ENCODE peak calls at places on chromosomes 6 and 20, in seven cellular contexts. One of them, this sample, is unnamed.

GRCh38 chr6:156440688-156441087 is 336.5 kb upstream of the ARID1B start:
- DNase-seq in heart left ventricle: no peak
- DNase-seq in breast epithelium: no peak
- DNase-seq in hepatocyte: no peak
- DNase-seq in progenitor cell of endocrine pancreas: no peak
- DNase-seq in stimulated activated CD4-positive, alpha-beta T cell treated with anti-CD3 and anti-CD28 coated beads, Interleukin-2, amount 100 ng/mL, for 48 hours: no peak
- DNase-seq in choroid plexus epithelial cell: no peak
- DNase-seq in this sample: no peak

GRCh38 chr6:3454206-3455016 is 2.4 kb downstream of the SLC22A23 start:
- DNase-seq in heart left ventricle: no peak
- DNase-seq in breast epithelium: no peak
- DNase-seq in hepatocyte: no peak
- DNase-seq in progenitor cell of endocrine pancreas: no peak
- DNase-seq in stimulated activated CD4-positive, alpha-beta T cell treated with anti-CD3 and anti-CD28 coated beads, Interleukin-2, amount 100 ng/mL, for 48 hours: no peak
- DNase-seq in choroid plexus epithelial cell: no peak
- DNase-seq in this sample: no peak

GRCh38 chr20:41047975-41048305 is 19.3 kb downstream of the TOP1 start:
- DNase-seq in heart left ventricle: no peak
- DNase-seq in breast epithelium: no peak
- DNase-seq in hepatocyte: no peak
- DNase-seq in progenitor cell of endocrine pancreas: no peak
- DNase-seq in stimulated activated CD4-positive, alpha-beta T cell treated with anti-CD3 and anti-CD28 coated beads, Interleukin-2, amount 100 ng/mL, for 48 hours: no peak
- DNase-seq in choroid plexus epithelial cell: peak; percentile 47
- DNase-seq in this sample: no peak

GRCh38 chr6:157982297-157982579 is 575 bp downstream of the SYNJ2 start:
- DNase-seq in heart left ventricle: peak; percentile 38
- DNase-seq in breast epithelium: no peak
- DNase-seq in hepatocyte: peak; percentile 72
- DNase-seq in progenitor cell of endocrine pancreas: peak; percentile 28
- DNase-seq in stimulated activated CD4-positive, alpha-beta T cell treated with anti-CD3 and anti-CD28 coated beads, Interleukin-2, amount 100 ng/mL, for 48 hours: no peak
- DNase-seq in choroid plexus epithelial cell: peak; percentile 46
- DNase-seq in this sample: no peak

GRCh38 chr6:30555428-30556005 is 772 bp downstream of the GNL1 start:
- DNase-seq in heart left ventricle: peak; percentile 65
- DNase-seq in breast epithelium: no peak
- DNase-seq in hepatocyte: peak; percentile 77
- DNase-seq in progenitor cell of endocrine pancreas: peak; percentile 24
- DNase-seq in stimulated activated CD4-positive, alpha-beta T cell treated with anti-CD3 and anti-CD28 coated beads, Interleukin-2, amount 100 ng/mL, for 48 hours: no peak
- DNase-seq in choroid plexus epithelial cell: peak; percentile 53
- DNase-seq in this sample: peak; percentile 70

GRCh38 chr20:63167026-63167917 is 48.7 kb downstream of the YTHDF1 start:
- DNase-seq in heart left ventricle: peak; percentile 42
- DNase-seq in breast epithelium: no peak
- DNase-seq in hepatocyte: no peak
- DNase-seq in progenitor cell of endocrine pancreas: no peak
- DNase-seq in stimulated activated CD4-positive, alpha-beta T cell treated with anti-CD3 and anti-CD28 coated beads, Interleukin-2, amount 100 ng/mL, for 48 hours: no peak
- DNase-seq in choroid plexus epithelial cell: no peak
- DNase-seq in this sample: no peak

GRCh38 chr6:139137716-139138115 is 2.8 kb downstream of the HECA start:
- DNase-seq in heart left ventricle: no peak
- DNase-seq in breast epithelium: no peak
- DNase-seq in hepatocyte: no peak
- DNase-seq in progenitor cell of endocrine pancreas: no peak
- DNase-seq in stimulated activated CD4-positive, alpha-beta T cell treated with anti-CD3 and anti-CD28 coated beads, Interleukin-2, amount 100 ng/mL, for 48 hours: no peak
- DNase-seq in choroid plexus epithelial cell: no peak
- DNase-seq in this sample: no peak

GRCh38 chr6:75505426-75505825 is 11.8 kb upstream of the FILIP1 start:
- DNase-seq in heart left ventricle: no peak
- DNase-seq in breast epithelium: no peak
- DNase-seq in hepatocyte: no peak
- DNase-seq in progenitor cell of endocrine pancreas: no peak
- DNase-seq in stimulated activated CD4-positive, alpha-beta T cell treated with anti-CD3 and anti-CD28 coated beads, Interleukin-2, amount 100 ng/mL, for 48 hours: no peak
- DNase-seq in choroid plexus epithelial cell: no peak
- DNase-seq in this sample: no peak

GRCh38 chr6:1415416-1416063 is 26.2 kb downstream of the FOXF2 start:
- DNase-seq in heart left ventricle: no peak
- DNase-seq in breast epithelium: no peak
- DNase-seq in hepatocyte: no peak
- DNase-seq in progenitor cell of endocrine pancreas: no peak
- DNase-seq in stimulated activated CD4-positive, alpha-beta T cell treated with anti-CD3 and anti-CD28 coated beads, Interleukin-2, amount 100 ng/mL, for 48 hours: no peak
- DNase-seq in choroid plexus epithelial cell: no peak
- DNase-seq in this sample: no peak

GRCh38 chr20:63178889-63179751 is 36.8 kb downstream of the YTHDF1 start:
- DNase-seq in heart left ventricle: peak; percentile 33
- DNase-seq in breast epithelium: no peak
- DNase-seq in hepatocyte: peak; percentile 55
- DNase-seq in progenitor cell of endocrine pancreas: peak; percentile 31
- DNase-seq in stimulated activated CD4-positive, alpha-beta T cell treated with anti-CD3 and anti-CD28 coated beads, Interleukin-2, amount 100 ng/mL, for 48 hours: peak; percentile 49
- DNase-seq in choroid plexus epithelial cell: peak; percentile 11
- DNase-seq in this sample: no peak

GRCh38 chr6:2124260-2124709 is 121.1 kb downstream of the GMDS start:
- DNase-seq in heart left ventricle: peak; percentile 35
- DNase-seq in breast epithelium: no peak
- DNase-seq in hepatocyte: no peak
- DNase-seq in progenitor cell of endocrine pancreas: no peak
- DNase-seq in stimulated activated CD4-positive, alpha-beta T cell treated with anti-CD3 and anti-CD28 coated beads, Interleukin-2, amount 100 ng/mL, for 48 hours: no peak
- DNase-seq in choroid plexus epithelial cell: peak; percentile 68
- DNase-seq in this sample: peak; percentile 16

GRCh38 chr20:1619861-1620444 is at the start of gene SIRPB1:
- DNase-seq in heart left ventricle: no peak
- DNase-seq in breast epithelium: no peak
- DNase-seq in hepatocyte: peak; percentile 2
- DNase-seq in progenitor cell of endocrine pancreas: no peak
- DNase-seq in stimulated activated CD4-positive, alpha-beta T cell treated with anti-CD3 and anti-CD28 coated beads, Interleukin-2, amount 100 ng/mL, for 48 hours: no peak
- DNase-seq in choroid plexus epithelial cell: no peak
- DNase-seq in this sample: no peak

GRCh38 chr6:100283288-100283687 is 181.4 kb downstream of the SIM1 start:
- DNase-seq in heart left ventricle: no peak
- DNase-seq in breast epithelium: no peak
- DNase-seq in hepatocyte: peak; percentile 8
- DNase-seq in progenitor cell of endocrine pancreas: no peak
- DNase-seq in stimulated activated CD4-positive, alpha-beta T cell treated with anti-CD3 and anti-CD28 coated beads, Interleukin-2, amount 100 ng/mL, for 48 hours: no peak
- DNase-seq in choroid plexus epithelial cell: peak; percentile 67
- DNase-seq in this sample: no peak

GRCh38 chr6:14921170-14921569 is 324.7 kb upstream of the JARID2 start:
- DNase-seq in heart left ventricle: peak; percentile 70
- DNase-seq in breast epithelium: no peak
- DNase-seq in hepatocyte: no peak
- DNase-seq in progenitor cell of endocrine pancreas: peak; percentile 37
- DNase-seq in stimulated activated CD4-positive, alpha-beta T cell treated with anti-CD3 and anti-CD28 coated beads, Interleukin-2, amount 100 ng/mL, for 48 hours: no peak
- DNase-seq in choroid plexus epithelial cell: no peak
- DNase-seq in this sample: peak; percentile 21

GRCh38 chr6:9140861-9141534 is 705.7 kb upstream of the SLC35B3 start:
- DNase-seq in heart left ventricle: no peak
- DNase-seq in breast epithelium: no peak
- DNase-seq in hepatocyte: peak; percentile 6
- DNase-seq in progenitor cell of endocrine pancreas: no peak
- DNase-seq in stimulated activated CD4-positive, alpha-beta T cell treated with anti-CD3 and anti-CD28 coated beads, Interleukin-2, amount 100 ng/mL, for 48 hours: no peak
- DNase-seq in choroid plexus epithelial cell: peak; percentile 9
- DNase-seq in this sample: no peak

GRCh38 chr6:48194596-48195295 is 83.7 kb upstream of the PTCHD4 start:
- DNase-seq in heart left ventricle: no peak
- DNase-seq in breast epithelium: no peak
- DNase-seq in hepatocyte: no peak
- DNase-seq in progenitor cell of endocrine pancreas: no peak
- DNase-seq in stimulated activated CD4-positive, alpha-beta T cell treated with anti-CD3 and anti-CD28 coated beads, Interleukin-2, amount 100 ng/mL, for 48 hours: no peak
- DNase-seq in choroid plexus epithelial cell: no peak
- DNase-seq in this sample: no peak

GRCh38 chr20:57620999-57621398 is 773 bp upstream of the ZBP1 start:
- DNase-seq in heart left ventricle: no peak
- DNase-seq in breast epithelium: no peak
- DNase-seq in hepatocyte: no peak
- DNase-seq in progenitor cell of endocrine pancreas: no peak
- DNase-seq in stimulated activated CD4-positive, alpha-beta T cell treated with anti-CD3 and anti-CD28 coated beads, Interleukin-2, amount 100 ng/mL, for 48 hours: no peak
- DNase-seq in choroid plexus epithelial cell: no peak
- DNase-seq in this sample: no peak

GRCh38 chr6:39102024-39102820 is 12.8 kb downstream of the SAYSD1 start:
- DNase-seq in heart left ventricle: no peak
- DNase-seq in breast epithelium: no peak
- DNase-seq in hepatocyte: peak; percentile 76
- DNase-seq in progenitor cell of endocrine pancreas: peak; percentile 46
- DNase-seq in stimulated activated CD4-positive, alpha-beta T cell treated with anti-CD3 and anti-CD28 coated beads, Interleukin-2, amount 100 ng/mL, for 48 hours: no peak
- DNase-seq in choroid plexus epithelial cell: peak; percentile 79
- DNase-seq in this sample: no peak

GRCh38 chr6:139262519-139263300 is 29.1 kb downstream of the TXLNB start:
- DNase-seq in heart left ventricle: no peak
- DNase-seq in breast epithelium: no peak
- DNase-seq in hepatocyte: no peak
- DNase-seq in progenitor cell of endocrine pancreas: no peak
- DNase-seq in stimulated activated CD4-positive, alpha-beta T cell treated with anti-CD3 and anti-CD28 coated beads, Interleukin-2, amount 100 ng/mL, for 48 hours: no peak
- DNase-seq in choroid plexus epithelial cell: no peak
- DNase-seq in this sample: no peak

GRCh38 chr6:14035448-14035847 is 82.1 kb upstream of the CD83 start:
- DNase-seq in heart left ventricle: no peak
- DNase-seq in breast epithelium: peak; percentile 45
- DNase-seq in hepatocyte: peak; percentile 17
- DNase-seq in progenitor cell of endocrine pancreas: no peak
- DNase-seq in stimulated activated CD4-positive, alpha-beta T cell treated with anti-CD3 and anti-CD28 coated beads, Interleukin-2, amount 100 ng/mL, for 48 hours: no peak
- DNase-seq in choroid plexus epithelial cell: peak; percentile 85
- DNase-seq in this sample: no peak

GRCh38 chr20:9467995-9468394 is 46.4 kb upstream of the LAMP5 start:
- DNase-seq in heart left ventricle: no peak
- DNase-seq in breast epithelium: no peak
- DNase-seq in hepatocyte: no peak
- DNase-seq in progenitor cell of endocrine pancreas: no peak
- DNase-seq in stimulated activated CD4-positive, alpha-beta T cell treated with anti-CD3 and anti-CD28 coated beads, Interleukin-2, amount 100 ng/mL, for 48 hours: no peak
- DNase-seq in choroid plexus epithelial cell: no peak
- DNase-seq in this sample: no peak

GRCh38 chr6:146861716-146862115 is 262.9 kb downstream of the ADGB start:
- DNase-seq in heart left ventricle: no peak
- DNase-seq in breast epithelium: no peak
- DNase-seq in hepatocyte: no peak
- DNase-seq in progenitor cell of endocrine pancreas: no peak
- DNase-seq in stimulated activated CD4-positive, alpha-beta T cell treated with anti-CD3 and anti-CD28 coated beads, Interleukin-2, amount 100 ng/mL, for 48 hours: no peak
- DNase-seq in choroid plexus epithelial cell: no peak
- DNase-seq in this sample: no peak

GRCh38 chr6:129140571-129140970 is 257.6 kb downstream of the LAMA2 start:
- DNase-seq in heart left ventricle: no peak
- DNase-seq in breast epithelium: no peak
- DNase-seq in hepatocyte: no peak
- DNase-seq in progenitor cell of endocrine pancreas: no peak
- DNase-seq in stimulated activated CD4-positive, alpha-beta T cell treated with anti-CD3 and anti-CD28 coated beads, Interleukin-2, amount 100 ng/mL, for 48 hours: no peak
- DNase-seq in choroid plexus epithelial cell: peak; percentile 80
- DNase-seq in this sample: peak; percentile 63

GRCh38 chr6:31639449-31639861 is 13.0 kb downstream of the BAG6 start:
- DNase-seq in heart left ventricle: no peak
- DNase-seq in breast epithelium: no peak
- DNase-seq in hepatocyte: no peak
- DNase-seq in progenitor cell of endocrine pancreas: no peak
- DNase-seq in stimulated activated CD4-positive, alpha-beta T cell treated with anti-CD3 and anti-CD28 coated beads, Interleukin-2, amount 100 ng/mL, for 48 hours: no peak
- DNase-seq in choroid plexus epithelial cell: peak; percentile 48
- DNase-seq in this sample: no peak

GRCh38 chr20:37245671-37246237 is 15.9 kb downstream of the GHRH start:
- DNase-seq in heart left ventricle: no peak
- DNase-seq in breast epithelium: no peak
- DNase-seq in hepatocyte: no peak
- DNase-seq in progenitor cell of endocrine pancreas: no peak
- DNase-seq in stimulated activated CD4-positive, alpha-beta T cell treated with anti-CD3 and anti-CD28 coated beads, Interleukin-2, amount 100 ng/mL, for 48 hours: no peak
- DNase-seq in choroid plexus epithelial cell: no peak
- DNase-seq in this sample: no peak

GRCh38 chr20:37475258-37475657 is 45.8 kb upstream of the NNAT start:
- DNase-seq in heart left ventricle: no peak
- DNase-seq in breast epithelium: no peak
- DNase-seq in hepatocyte: no peak
- DNase-seq in progenitor cell of endocrine pancreas: no peak
- DNase-seq in stimulated activated CD4-positive, alpha-beta T cell treated with anti-CD3 and anti-CD28 coated beads, Interleukin-2, amount 100 ng/mL, for 48 hours: no peak
- DNase-seq in choroid plexus epithelial cell: no peak
- DNase-seq in this sample: no peak

GRCh38 chr6:55276745-55277627 is 50.3 kb upstream of the GFRAL start:
- DNase-seq in heart left ventricle: peak; percentile 25
- DNase-seq in breast epithelium: no peak
- DNase-seq in hepatocyte: peak; percentile 78
- DNase-seq in progenitor cell of endocrine pancreas: no peak
- DNase-seq in stimulated activated CD4-positive, alpha-beta T cell treated with anti-CD3 and anti-CD28 coated beads, Interleukin-2, amount 100 ng/mL, for 48 hours: no peak
- DNase-seq in choroid plexus epithelial cell: peak; percentile 90
- DNase-seq in this sample: peak; percentile 14

GRCh38 chr6:7218586-7218985 is 94.4 kb downstream of the SSR1 start:
- DNase-seq in heart left ventricle: no peak
- DNase-seq in breast epithelium: no peak
- DNase-seq in hepatocyte: no peak
- DNase-seq in progenitor cell of endocrine pancreas: no peak
- DNase-seq in stimulated activated CD4-positive, alpha-beta T cell treated with anti-CD3 and anti-CD28 coated beads, Interleukin-2, amount 100 ng/mL, for 48 hours: no peak
- DNase-seq in choroid plexus epithelial cell: peak; percentile 30
- DNase-seq in this sample: no peak

GRCh38 chr6:137931849-137932465 is 64.9 kb downstream of the TNFAIP3 start:
- DNase-seq in heart left ventricle: no peak
- DNase-seq in breast epithelium: no peak
- DNase-seq in hepatocyte: no peak
- DNase-seq in progenitor cell of endocrine pancreas: no peak
- DNase-seq in stimulated activated CD4-positive, alpha-beta T cell treated with anti-CD3 and anti-CD28 coated beads, Interleukin-2, amount 100 ng/mL, for 48 hours: no peak
- DNase-seq in choroid plexus epithelial cell: no peak
- DNase-seq in this sample: no peak

GRCh38 chr6:89035252-89036106 is 45.1 kb upstream of the PNRC1 start:
- DNase-seq in heart left ventricle: peak; percentile 69
- DNase-seq in breast epithelium: peak; percentile 93
- DNase-seq in hepatocyte: peak; percentile 90
- DNase-seq in progenitor cell of endocrine pancreas: no peak
- DNase-seq in stimulated activated CD4-positive, alpha-beta T cell treated with anti-CD3 and anti-CD28 coated beads, Interleukin-2, amount 100 ng/mL, for 48 hours: no peak
- DNase-seq in choroid plexus epithelial cell: peak; percentile 96
- DNase-seq in this sample: peak; percentile 98

GRCh38 chr6:112372213-112372806 is 25.2 kb downstream of the RFPL4B start:
- DNase-seq in heart left ventricle: no peak
- DNase-seq in breast epithelium: no peak
- DNase-seq in hepatocyte: no peak
- DNase-seq in progenitor cell of endocrine pancreas: no peak
- DNase-seq in stimulated activated CD4-positive, alpha-beta T cell treated with anti-CD3 and anti-CD28 coated beads, Interleukin-2, amount 100 ng/mL, for 48 hours: no peak
- DNase-seq in choroid plexus epithelial cell: peak; percentile 60
- DNase-seq in this sample: no peak

GRCh38 chr6:157832250-157832967 is 9.4 kb downstream of the SNX9 start:
- DNase-seq in heart left ventricle: no peak
- DNase-seq in breast epithelium: no peak
- DNase-seq in hepatocyte: no peak
- DNase-seq in progenitor cell of endocrine pancreas: no peak
- DNase-seq in stimulated activated CD4-positive, alpha-beta T cell treated with anti-CD3 and anti-CD28 coated beads, Interleukin-2, amount 100 ng/mL, for 48 hours: no peak
- DNase-seq in choroid plexus epithelial cell: peak; percentile 44
- DNase-seq in this sample: no peak

GRCh38 chr20:1861347-1861987 is 33.7 kb upstream of the SIRPA start:
- DNase-seq in heart left ventricle: no peak
- DNase-seq in breast epithelium: no peak
- DNase-seq in hepatocyte: no peak
- DNase-seq in progenitor cell of endocrine pancreas: no peak
- DNase-seq in stimulated activated CD4-positive, alpha-beta T cell treated with anti-CD3 and anti-CD28 coated beads, Interleukin-2, amount 100 ng/mL, for 48 hours: no peak
- DNase-seq in choroid plexus epithelial cell: peak; percentile 64
- DNase-seq in this sample: no peak

GRCh38 chr6:13496508-13497180 is 9.2 kb upstream of the GFOD1 start:
- DNase-seq in heart left ventricle: no peak
- DNase-seq in breast epithelium: no peak
- DNase-seq in hepatocyte: no peak
- DNase-seq in progenitor cell of endocrine pancreas: no peak
- DNase-seq in stimulated activated CD4-positive, alpha-beta T cell treated with anti-CD3 and anti-CD28 coated beads, Interleukin-2, amount 100 ng/mL, for 48 hours: no peak
- DNase-seq in choroid plexus epithelial cell: no peak
- DNase-seq in this sample: no peak

GRCh38 chr6:46741910-46742309 is 4.8 kb upstream of the ANKRD66 start:
- DNase-seq in heart left ventricle: no peak
- DNase-seq in breast epithelium: no peak
- DNase-seq in hepatocyte: no peak
- DNase-seq in progenitor cell of endocrine pancreas: no peak
- DNase-seq in stimulated activated CD4-positive, alpha-beta T cell treated with anti-CD3 and anti-CD28 coated beads, Interleukin-2, amount 100 ng/mL, for 48 hours: no peak
- DNase-seq in choroid plexus epithelial cell: no peak
- DNase-seq in this sample: no peak

GRCh38 chr6:30685977-30686907 is at the start of gene PPP1R18:
- DNase-seq in heart left ventricle: peak; percentile 90
- DNase-seq in breast epithelium: peak; percentile 73
- DNase-seq in hepatocyte: peak; percentile 83
- DNase-seq in progenitor cell of endocrine pancreas: peak; percentile 21
- DNase-seq in stimulated activated CD4-positive, alpha-beta T cell treated with anti-CD3 and anti-CD28 coated beads, Interleukin-2, amount 100 ng/mL, for 48 hours: peak; percentile 82
- DNase-seq in choroid plexus epithelial cell: peak; percentile 57
- DNase-seq in this sample: peak; percentile 87

GRCh38 chr20:50193169-50193850 is 2.7 kb downstream of the CEBPB start:
- DNase-seq in heart left ventricle: no peak
- DNase-seq in breast epithelium: no peak
- DNase-seq in hepatocyte: peak; percentile 28
- DNase-seq in progenitor cell of endocrine pancreas: no peak
- DNase-seq in stimulated activated CD4-positive, alpha-beta T cell treated with anti-CD3 and anti-CD28 coated beads, Interleukin-2, amount 100 ng/mL, for 48 hours: no peak
- DNase-seq in choroid plexus epithelial cell: peak; percentile 25
- DNase-seq in this sample: no peak